ENCODE peak calls at places on chromosomes 7 and 10, in eight cellular contexts. I is A549; B is GM12878; M is stimulated activated naive CD8-positive, alpha-beta T cell treated with anti-CD3 and anti-CD28 coated beads, Interleukin-15, amount 100 ng/mL, for 72 hours; A is left colon; S is gastroesophageal sphincter; L is naive thymus-derived CD4-positive, alpha-beta T cell; N is gastrocnemius medialis. T is an unnamed sample.

GRCh38 chr7:47273088-47273487 is 308.8 kb downstream of the TNS3 start:
- ATAC-seq in M (no peak), A (no peak), L (no peak), S (no peak), B (no peak), N (no peak), I (peak), T (no peak)

GRCh38 chr10:93751832-93752231 is 5.9 kb upstream of the LGI1 start:
- ATAC-seq in A (peak), B (peak), N (peak), L (peak), I (peak), M (no peak), S (peak), T (peak)

GRCh38 chr10:33412261-33413092 is 78.0 kb upstream of the NRP1 start:
- ATAC-seq in I (peak), S (peak), M (no peak), L (peak), A (no peak), B (no peak), N (peak), T (no peak)

GRCh38 chr7:47405921-47406765 is 175.8 kb downstream of the TNS3 start:
- ATAC-seq in A (peak), I (peak), B (no peak), L (no peak), M (no peak), S (peak), N (peak), T (no peak)

GRCh38 chr10:79074732-79075131 is 6.0 kb downstream of the ZMIZ1 start:
- ATAC-seq in B (no peak), A (peak), I (no peak), M (no peak), L (no peak), N (no peak), S (no peak), T (no peak)

GRCh38 chr10:86955501-86956194 is 1.8 kb downstream of the MMRN2 start:
- ATAC-seq in N (no peak), B (no peak), M (no peak), S (no peak), A (no peak), L (no peak), I (no peak), T (no peak)

GRCh38 chr10:33893502-33893901 is 559.0 kb upstream of the NRP1 start:
- ATAC-seq in B (no peak), I (no peak), M (no peak), S (peak), L (no peak), N (peak), A (no peak), T (no peak)

GRCh38 chr10:7756360-7756992 is 31.3 kb downstream of the KIN start:
- ATAC-seq in L (peak), B (peak), A (peak), M (peak), S (no peak), I (peak), N (no peak), T (no peak)

GRCh38 chr10:60708666-60709065 is 69.6 kb upstream of the CDK1 start:
- ATAC-seq in M (peak), B (no peak), A (no peak), L (peak), S (no peak), N (no peak), I (no peak), T (no peak)

GRCh38 chr10:99656199-99657064 is 2.9 kb upstream of the ENTPD7 start:
- ATAC-seq in L (no peak), I (no peak), M (no peak), N (no peak), S (no peak), A (no peak), B (no peak), T (no peak)

T was measured in stimulated activated memory B cell treated with anti-CD40 and anti-IgM and Interleukin-4, amounts not matched to agents 10 μg/mL and 1 μg/mL and 100 μg/mL, for 72 hours.